ENCODE peak calls at places on chromosomes 2 and 18, in ten cellular contexts. C is ovary; Y is hepatocyte; E is thyroid gland; F is A549; S is heart right ventricle; U is spleen; B is left ventricle myocardium inferior; N is CD4-positive, alpha-beta memory T cell; I is OCI-LY7. P is an unnamed sample. For H3K4me1 and H3K9me3, the result is how much of the 10 kb centered on the place peaks cover.

GRCh38 chr2:15142069-15142689 is 419.0 kb downstream of the NBAS start:
- DNase-seq in Y (no peak), B (no peak), F (no peak), E (no peak), N (peak), S (no peak), C (no peak), U (peak), I (peak), P (no peak)

GRCh38 chr2:96106991-96107882 is 9.1 kb downstream of the ADRA2B start:
- DNase-seq in C (peak), I (no peak), U (peak), F (no peak), N (no peak), Y (no peak), E (no peak), B (peak), S (no peak), P (no peak)

GRCh38 chr2:38751847-38752410 is 768 bp upstream of the SRSF7 start:
- DNase-seq in E (no peak), C (no peak), B (no peak), U (no peak), Y (peak), F (peak), N (no peak), S (no peak), I (no peak), P (peak)

GRCh38 chr2:121898483-121898882 is 143.0 kb downstream of the TSN start:
- DNase-seq in Y (no peak), E (no peak), U (no peak), N (no peak), B (no peak), C (no peak), S (no peak), I (no peak), F (no peak), P (no peak)

GRCh38 chr2:47008381-47009280 is 93.0 kb upstream of the MCFD2 start:
- DNase-seq in C (peak), I (no peak), E (peak), Y (peak), S (peak), F (no peak), B (peak), U (no peak), N (no peak), P (peak)

GRCh38 chr2:145563752-145564615 is 1044.1 kb upstream of the ZEB2 start:
- DNase-seq in B (no peak), C (no peak), U (no peak), I (no peak), Y (peak), S (no peak), N (no peak), F (no peak), E (peak), P (no peak)

GRCh38 chr2:203040966-203041521 is 26.4 kb downstream of the NBEAL1 start:
- DNase-seq in F (no peak), Y (peak), I (no peak), C (no peak), S (no peak), U (no peak), E (no peak), N (no peak), B (no peak), P (no peak)

GRCh38 chr18:79379931-79380815 is 15.6 kb upstream of the NFATC1 start:
- DNase-seq in N (no peak), E (no peak), B (no peak), I (no peak), C (peak), Y (no peak), U (peak), F (no peak), S (no peak), P (no peak)

GRCh38 chr2:12618576-12618975 is 98.2 kb upstream of the TRIB2 start:
- DNase-seq in Y (no peak), N (no peak), C (no peak), S (no peak), I (no peak), B (no peak), U (no peak), E (no peak), F (no peak), P (no peak)

GRCh38 chr2:55966431-55967118 is 43.0 kb upstream of the EFEMP1 start:
- DNase-seq in I (no peak), U (peak), C (peak), F (peak), Y (peak), B (peak), N (no peak), S (peak), E (peak), P (no peak)

GRCh38 chr2:42971947-42972736 is 179.8 kb upstream of the HAAO start:
- DNase-seq in S (no peak), C (peak), U (peak), B (no peak), N (no peak), F (no peak), Y (no peak), E (no peak), I (no peak), P (no peak)

GRCh38 chr18:48828713-48829442 is 121.9 kb downstream of the SMAD7 start:
- DNase-seq in C (peak), B (no peak), S (no peak), N (no peak), E (peak), U (peak), F (no peak), Y (peak), I (no peak), P (peak)

GRCh38 chr2:38653715-38654494 is 12.0 kb upstream of the GALM start:
- DNase-seq in I (no peak), B (no peak), U (no peak), N (peak), E (no peak), S (no peak), Y (peak), C (no peak), F (no peak), P (no peak)

GRCh38 chr18:5997361-5997760 is 102.0 kb upstream of the TMEM200C start:
- DNase-seq in U (no peak), B (no peak), C (no peak), Y (no peak), E (no peak), I (no peak), S (no peak), F (no peak), N (no peak), P (no peak)

GRCh38 chr2:98478861-98479770 is 34.5 kb downstream of the INPP4A start:
- DNase-seq in B (no peak), U (peak), Y (no peak), I (no peak), S (no peak), N (no peak), F (no peak), C (no peak), E (no peak), P (no peak)

GRCh38 chr2:148794558-148794957 is 80.5 kb upstream of the KIF5C start:
- DNase-seq in U (no peak), S (no peak), N (no peak), I (no peak), Y (no peak), E (no peak), F (no peak), C (no peak), B (no peak), P (no peak)

GRCh38 chr2:109215866-109216265 is 86.9 kb downstream of the SH3RF3 start:
- DNase-seq in Y (no peak), B (no peak), I (no peak), N (no peak), E (no peak), C (no peak), F (no peak), U (no peak), S (no peak), P (no peak)

GRCh38 chr2:9109871-9110270 is 96.7 kb upstream of the ASAP2 start:
- DNase-seq in F (no peak), I (no peak), S (no peak), U (no peak), B (no peak), C (no peak), Y (no peak), E (no peak), N (no peak), P (no peak)

GRCh38 chr2:76953733-76954347 is 568.3 kb downstream of the LRRTM4 start:
- DNase-seq in C (no peak), E (no peak), S (no peak), I (peak), N (no peak), U (no peak), B (no peak), F (peak), Y (peak), P (peak)

GRCh38 chr2:206876176-206876575 is 63.1 kb upstream of the CPO start:
- DNase-seq in U (no peak), S (no peak), N (no peak), Y (no peak), I (no peak), B (no peak), F (no peak), E (peak), C (no peak), P (no peak)

GRCh38 chr18:11146947-11147345 is 2.4 kb downstream of the PIEZO2 start:
- DNase-seq in B (no peak), U (no peak), Y (no peak), F (no peak), I (no peak), E (no peak), C (no peak), S (no peak), N (no peak), P (no peak)
- H3K4me3 ChIP-seq in B (no peak), U (no peak), Y (peak), F (no peak), I (no peak), E (no peak), C (no peak), S (no peak), N (no peak), P (no peak)

GRCh38 chr2:1731963-1732768 is 12.1 kb downstream of the PXDN start:
- DNase-seq in I (no peak), U (no peak), F (no peak), N (no peak), C (peak), E (no peak), B (peak), Y (peak), S (peak), P (no peak)
- H3K4me1 ChIP-seq in I (under half), U (under half), F (under half), N (under half), C (under half), E (under half), B (half or more), Y (half or more), S (half or more), P (under half)

DNA sequence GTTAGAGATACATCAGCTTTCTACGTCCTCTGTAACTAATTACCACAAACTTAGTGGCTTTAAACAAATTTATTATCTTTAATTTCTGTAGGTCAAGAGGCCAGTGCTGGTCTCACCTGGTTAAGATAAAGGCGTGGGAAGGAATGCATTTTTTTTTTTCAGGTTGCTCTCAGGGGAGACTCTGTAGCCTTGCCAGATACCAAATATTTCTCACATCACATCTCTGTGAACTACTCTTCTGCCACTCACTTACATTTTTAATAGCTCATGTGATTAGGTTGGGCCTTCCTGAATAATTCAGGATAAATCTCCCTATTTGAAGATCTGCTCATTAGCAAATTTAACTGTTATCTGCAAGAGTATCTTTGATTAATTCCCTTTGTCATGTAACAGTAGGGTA is 214.6 kb downstream of the CBLN2 start:
- DNase-seq in F (no peak), Y (no peak), S (no peak), I (no peak), N (no peak), E (no peak), B (no peak), U (no peak), C (no peak), P (no peak)
- H3K9me3 ChIP-seq in F (under half), Y (under half), S (under half), I (under half), N (under half), E (under half), B (under half), U (under half), C (under half), P (under half)

DNA sequence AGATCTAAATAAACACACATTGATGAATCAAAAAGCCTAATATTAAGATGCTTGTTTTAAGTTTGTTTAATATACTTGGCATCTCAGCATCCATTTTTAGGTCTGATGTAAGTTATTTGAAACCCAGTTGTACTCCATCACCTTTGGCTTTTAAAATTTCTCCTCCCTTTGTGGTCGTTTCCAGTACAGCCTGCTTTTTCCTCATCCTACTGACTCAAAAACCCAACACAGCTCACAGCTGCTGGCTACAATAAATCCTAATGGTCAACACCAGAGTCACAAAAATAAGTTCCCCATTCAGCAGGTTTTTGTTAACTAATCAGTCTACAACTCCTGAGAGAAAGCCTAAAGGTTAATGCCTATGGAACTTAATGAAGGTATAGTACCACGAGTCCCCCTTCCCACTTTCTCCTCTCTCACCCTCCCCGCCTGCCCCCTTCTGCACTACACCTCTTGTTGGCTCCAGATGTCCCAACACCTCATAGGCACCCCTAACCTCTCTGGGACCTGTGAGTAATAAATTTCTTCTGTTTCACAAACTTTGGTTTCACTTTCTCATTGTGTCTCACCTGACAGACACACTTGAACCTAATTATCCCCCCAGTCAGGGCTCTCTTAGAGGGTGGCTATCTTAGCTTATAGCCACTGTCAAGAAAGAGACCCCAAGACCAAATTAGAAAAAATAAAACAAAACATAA is 148.6 kb downstream of the GALNT1 start:
- DNase-seq in I (no peak), U (no peak), C (no peak), E (no peak), N (no peak), F (no peak), Y (no peak), B (no peak), S (no peak), P (no peak)
- H3K4me3 ChIP-seq in I (no peak), U (no peak), C (no peak), E (no peak), N (no peak), F (no peak), Y (no peak), B (no peak), S (no peak), P (no peak)